ENCODE peak calls at places on chromosome 3, in five cellular contexts. D, R, N, K and F are unnamed samples.

GRCh38 chr3:33060609-33061337 is 36.2 kb downstream of the GLB1 start:
- DNase-seq in D (no peak), R (no peak), N (no peak), K (no peak), F (no peak)

GRCh38 chr3:123571264-123571972 is 13.4 kb downstream of the HACD2 start:
- DNase-seq in D (no peak), R (no peak), N (no peak), K (no peak), F (no peak)

GRCh38 chr3:183529717-183530116 is 25.8 kb downstream of the KLHL6 start:
- DNase-seq in D (no peak), R (no peak), N (no peak), K (no peak), F (no peak)

GRCh38 chr3:186307594-186307993 is 54.4 kb downstream of the DGKG start:
- DNase-seq in D (no peak), R (no peak), N (no peak), K (peak; percentile 52), F (peak; percentile 59)

GRCh38 chr3:52892290-52892624 is 5.1 kb downstream of the STIMATE start:
- DNase-seq in D (no peak), R (no peak), N (no peak), K (no peak), F (no peak)

GRCh38 chr3:30826381-30827061 is 67.9 kb downstream of the GADL1 start:
- DNase-seq in D (no peak), R (peak; percentile 20), N (no peak), K (no peak), F (no peak)

GRCh38 chr3:113431811-113432210 is 9.5 kb downstream of the CFAP44 start:
- DNase-seq in D (no peak), R (no peak), N (no peak), K (peak; percentile 28), F (no peak)

GRCh38 chr3:155241559-155241958 is 51.9 kb downstream of the STRIT1 start:
- DNase-seq in D (no peak), R (no peak), N (no peak), K (peak; percentile 81), F (no peak)

GRCh38 chr3:123602325-123602724 is 17.5 kb upstream of the HACD2 start:
- DNase-seq in D (no peak), R (no peak), N (no peak), K (peak; percentile 94), F (peak; percentile 24)

GRCh38 chr3:130621824-130622223 is 104.8 kb downstream of the COL6A6 start:
- DNase-seq in D (no peak), R (no peak), N (no peak), K (no peak), F (no peak)

GRCh38 chr3:147384210-147385058 is 21.9 kb downstream of the ZIC4 start:
- DNase-seq in D (peak; percentile 48), R (no peak), N (no peak), K (no peak), F (no peak)

GRCh38 chr3:64316971-64317370 is 91.7 kb upstream of the PRICKLE2 start:
- DNase-seq in D (no peak), R (no peak), N (no peak), K (peak; percentile 54), F (peak; percentile 5)

GRCh38 chr3:125647318-125648014 is 52.2 kb upstream of the OSBPL11 start:
- DNase-seq in D (no peak), R (no peak), N (no peak), K (no peak), F (peak; percentile 75)

GRCh38 chr3:12900885-12901411 is 59.6 kb upstream of the RPL32 start:
- DNase-seq in D (no peak), R (no peak), N (no peak), K (no peak), F (no peak)

GRCh38 chr3:57221883-57222282 is 5.6 kb upstream of the APPL1 start:
- DNase-seq in D (no peak), R (no peak), N (no peak), K (peak; percentile 28), F (no peak)

GRCh38 chr3:138124689-138125420 is 7.3 kb downstream of the A4GNT start:
- DNase-seq in D (no peak), R (no peak), N (no peak), K (peak; percentile 80), F (no peak)

GRCh38 chr3:197595470-197596185 is 39.9 kb upstream of the BDH1 start:
- DNase-seq in D (no peak), R (no peak), N (no peak), K (no peak), F (no peak)

GRCh38 chr3:49629866-49630265 is 44.3 kb upstream of the APEH start:
- DNase-seq in D (no peak), R (no peak), N (no peak), K (no peak), F (no peak)
- H3K36me3 ChIP-seq in D (no peaks in the 10 kb centered on the region), R (no peaks in the 10 kb centered on the region), N (no peaks in the 10 kb centered on the region), K (no peaks in the 10 kb centered on the region), F (no peaks in the 10 kb centered on the region)

DNA sequence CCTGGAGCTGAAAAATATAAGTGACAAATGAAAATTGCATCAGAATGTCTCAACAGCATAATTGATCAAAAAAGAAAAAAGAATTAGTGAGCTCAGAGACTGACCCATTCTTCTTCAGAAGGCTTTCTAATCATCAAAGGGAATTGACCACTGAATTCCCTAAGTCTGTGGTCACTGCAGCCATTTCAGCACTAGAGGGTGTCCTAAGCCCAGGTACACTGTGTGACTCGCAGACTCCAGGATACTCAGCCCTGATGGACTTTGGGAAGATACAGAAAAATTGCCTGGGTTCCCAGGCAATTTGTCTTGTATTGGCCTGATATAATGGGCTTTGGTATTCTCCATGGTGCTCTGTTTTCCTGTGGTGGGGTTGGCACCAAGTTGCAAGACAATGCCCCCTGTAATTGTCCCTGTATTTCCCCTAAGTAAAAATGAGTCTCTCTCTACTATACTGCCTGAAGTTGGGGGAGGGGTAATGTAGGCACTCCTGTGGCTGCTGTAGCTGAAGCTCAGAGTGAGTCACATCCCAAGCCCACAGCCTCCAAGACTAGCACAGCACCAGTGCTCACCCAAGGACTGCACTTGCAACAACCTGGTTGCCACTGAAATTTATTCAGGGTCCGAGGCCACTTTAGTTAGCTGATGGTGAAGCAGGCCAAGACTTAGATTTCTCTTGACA is 256.0 kb upstream of the STAC start:
- DNase-seq in D (no peak), R (peak; percentile 19), N (no peak), K (peak; percentile 0), F (peak; percentile 64)
- TF ChIP-seq CTCF in D (no peak), R (peak; percentile 30), N (no peak), K (peak; percentile 7), F (peak; percentile 55)

GRCh38 chr3:101941253-101942039 is 92.1 kb downstream of the NFKBIZ start:
- DNase-seq in D (no peak), R (no peak), N (no peak), K (peak; percentile 67), F (no peak)

GRCh38 chr3:101942356-101942755 is 93.0 kb downstream of the NFKBIZ start:
- DNase-seq in D (no peak), R (no peak), N (no peak), K (no peak), F (no peak)

GRCh38 chr3:101939391-101939790 is 90.1 kb downstream of the NFKBIZ start:
- DNase-seq in D (no peak), R (no peak), N (no peak), K (no peak), F (no peak)

GRCh38 chr3:101938262-101938847 is 89.0 kb downstream of the NFKBIZ start:
- DNase-seq in D (peak; percentile 20), R (no peak), N (no peak), K (no peak), F (no peak)

GRCh38 chr3:101940521-101940992 is 91.2 kb downstream of the NFKBIZ start:
- DNase-seq in D (peak; percentile 38), R (peak; percentile 34), N (no peak), K (peak; percentile 98), F (no peak)
- H3K4me1 ChIP-seq in D (no peaks in the 10 kb centered on the region), R (peaks cover 8% of the 10 kb centered on the region), N (peaks cover 74% of the 10 kb centered on the region), K (peaks cover 27% of the 10 kb centered on the region), F (no peaks in the 10 kb centered on the region)

GRCh38 chr3:61583890-61584289 is 22.5 kb downstream of the PTPRG start:
- DNase-seq in D (no peak), R (no peak), N (no peak), K (no peak), F (no peak)
- H3K36me3 ChIP-seq in D (no peaks in the 10 kb centered on the region), R (no peaks in the 10 kb centered on the region), N (no peaks in the 10 kb centered on the region), K (no peaks in the 10 kb centered on the region), F (no peaks in the 10 kb centered on the region)

GRCh38 chr3:73786346-73786807 is 161.6 kb upstream of the PDZRN3 start:
- DNase-seq in D (no peak), R (peak; percentile 52), N (no peak), K (peak; percentile 97), F (no peak)

GRCh38 chr3:73787620-73788019 is 162.9 kb upstream of the PDZRN3 start:
- DNase-seq in D (no peak), R (no peak), N (no peak), K (peak; percentile 43), F (no peak)

GRCh38 chr3:73781536-73781935 is 156.8 kb upstream of the PDZRN3 start:
- DNase-seq in D (no peak), R (no peak), N (no peak), K (no peak), F (no peak)

GRCh38 chr3:73784647-73785420 is 160.1 kb upstream of the PDZRN3 start:
- DNase-seq in D (no peak), R (no peak), N (no peak), K (peak; percentile 60), F (no peak)

GRCh38 chr3:73783811-73784210 is 159.1 kb upstream of the PDZRN3 start:
- DNase-seq in D (no peak), R (no peak), N (no peak), K (no peak), F (no peak)
- TF ChIP-seq CTCF in D (no peak), R (no peak), N (no peak), K (no peak), F (no peak)

DNA sequence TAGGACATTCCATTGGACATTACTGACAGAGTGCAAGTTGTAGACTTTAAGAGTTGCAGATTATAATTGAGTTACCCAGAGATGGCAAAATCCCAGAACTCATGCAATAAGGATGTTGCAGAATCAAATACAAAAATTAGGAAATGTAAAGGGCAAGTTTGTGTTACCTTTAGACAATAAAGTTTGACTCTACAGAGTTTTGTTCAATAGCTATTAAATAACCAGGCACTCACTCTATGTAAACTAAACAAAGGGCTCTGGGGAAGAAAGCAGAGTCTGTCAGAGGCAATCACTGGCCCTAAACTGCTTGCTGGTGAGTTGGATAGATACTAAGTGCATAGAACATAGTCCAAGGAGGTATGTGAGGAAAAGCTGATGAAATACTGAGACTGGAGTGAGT is 40.0 kb upstream of the PLCL2 start:
- DNase-seq in D (no peak), R (no peak), N (no peak), K (no peak), F (no peak)
- H3K4me1 ChIP-seq in D (no peaks in the 10 kb centered on the region), R (peaks cover 33% of the 10 kb centered on the region), N (peaks cover 61% of the 10 kb centered on the region), K (no peaks in the 10 kb centered on the region), F (no peaks in the 10 kb centered on the region)

GRCh38 chr3:44444896-44445691 is 32.4 kb downstream of the ZNF445 start:
- DNase-seq in D (no peak), R (no peak), N (no peak), K (no peak), F (no peak)
- H3K36me3 ChIP-seq in D (peaks cover 81% of the 10 kb centered on the region), R (no peaks in the 10 kb centered on the region), N (peaks cover 34% of the 10 kb centered on the region), K (peaks cover 60% of the 10 kb centered on the region), F (peaks cover 8% of the 10 kb centered on the region)